ENCODE peak calls at places on chromosomes 16 and 17, in nine cellular contexts. G is CD8-positive, alpha-beta memory T cell; X is NCI-H1092 treated with DMSO at 0.1 percent for 48 hours; S is stimulated activated naive CD8-positive, alpha-beta T cell treated with anti-CD3 and anti-CD28 coated beads, Interleukin-15, Interleukin-2, amounts not matched to agents 100 U/mL and 50 U/mL, for 24 hours; O is DMS 273 treated with DMSO at 0.1 percent for 48 hours; I is HTR-8/SVneo; E is amniotic epithelial cell; Z is MM.1S; N is hepatocyte. L is an unnamed sample.
A peak's percentile ranks its signal among the peaks of the same experiment; 100 is the strongest.

GRCh38 chr16:68369697-68370096 is 58.9 kb downstream of the PRMT7 start:
- DNase-seq in O (no peak), S (peak; percentile 61), G (peak; percentile 23), N (no peak), I (no peak), E (no peak), Z (peak; percentile 89), X (no peak), L (no peak)

GRCh38 chr16:84093120-84093878 is 23.4 kb downstream of the MBTPS1 start:
- DNase-seq in Z (no peak), E (no peak), I (no peak), S (no peak), G (no peak), N (no peak), X (no peak), O (no peak), L (no peak)

GRCh38 chr17:75899767-75900468 is 3.2 kb upstream of the TRIM65 start:
- DNase-seq in E (no peak), G (no peak), Z (no peak), S (no peak), X (no peak), O (no peak), N (no peak), I (no peak), L (no peak)

GRCh38 chr16:27434141-27435051 is 32.4 kb downstream of the IL21R start:
- DNase-seq in Z (no peak), S (peak; percentile 2), N (no peak), X (no peak), E (no peak), O (no peak), G (no peak), I (no peak), L (no peak)

GRCh38 chr16:71658771-71659170 is 32.8 kb downstream of the MARVELD3 start:
- DNase-seq in N (no peak), E (no peak), X (no peak), I (no peak), S (no peak), Z (no peak), G (no peak), O (no peak), L (no peak)

GRCh38 chr16:46918400-46918799 is 34.2 kb downstream of the GPT2 start:
- DNase-seq in G (no peak), S (no peak), E (no peak), X (no peak), N (no peak), Z (no peak), O (no peak), I (no peak), L (no peak)

GRCh38 chr16:69937465-69937951 is 13.6 kb upstream of the CLEC18A start:
- DNase-seq in Z (no peak), N (peak; percentile 15), O (no peak), E (peak; percentile 30), G (no peak), I (no peak), S (no peak), X (no peak), L (no peak)

GRCh38 chr16:67965668-67966548 is 2.5 kb downstream of the SLC12A4 start:
- DNase-seq in O (no peak), G (no peak), E (no peak), S (no peak), I (peak; percentile 81), X (no peak), N (no peak), Z (no peak), L (no peak)

GRCh38 chr17:41403409-41404023 is 6.1 kb upstream of the KRT31 start:
- DNase-seq in X (no peak), N (no peak), S (no peak), O (no peak), G (no peak), I (no peak), Z (no peak), E (no peak), L (no peak)

GRCh38 chr17:39660397-39661043 is 4.6 kb upstream of the TCAP start:
- DNase-seq in O (no peak), E (no peak), I (no peak), Z (no peak), N (no peak), S (no peak), X (no peak), G (no peak), L (no peak)

GRCh38 chr17:64406321-64407200 is 15.9 kb upstream of the PECAM1 start:
- DNase-seq in S (no peak), X (no peak), O (no peak), E (no peak), Z (peak; percentile 15), I (no peak), N (no peak), G (no peak), L (no peak)

GRCh38 chr17:73690581-73691135 is 46.4 kb upstream of the SDK2 start:
- DNase-seq in X (no peak), S (no peak), I (no peak), N (no peak), O (no peak), Z (no peak), E (no peak), G (no peak), L (no peak)

GRCh38 chr16:51553910-51554309 is 402.8 kb upstream of the SALL1 start:
- DNase-seq in G (no peak), Z (no peak), I (no peak), X (no peak), E (peak; percentile 46), S (no peak), O (no peak), N (no peak), L (no peak)

GRCh38 chr16:53944026-53944425 is 240.1 kb downstream of the FTO start:
- DNase-seq in S (no peak), O (no peak), I (no peak), G (no peak), Z (no peak), E (peak; percentile 71), X (no peak), N (no peak), L (no peak)

GRCh38 chr17:40038882-40039513 is 15.2 kb downstream of the MED24 start:
- DNase-seq in E (peak; percentile 82), N (peak; percentile 80), G (no peak), X (peak; percentile 24), I (peak; percentile 83), O (no peak), S (no peak), Z (no peak), L (peak; percentile 71)

GRCh38 chr16:57642368-57643135 is 14.1 kb downstream of the ADGRG1 start:
- DNase-seq in G (no peak), O (no peak), I (no peak), S (no peak), N (no peak), X (no peak), E (no peak), Z (no peak), L (no peak)

GRCh38 chr17:39014795-39015545 is 47.8 kb upstream of the FBXO47 start:
- DNase-seq in G (no peak), Z (no peak), S (no peak), N (no peak), O (no peak), E (peak; percentile 18), I (no peak), X (no peak), L (no peak)

GRCh38 chr16:14018848-14019247 is 52.3 kb upstream of the MRTFB start:
- DNase-seq in N (no peak), S (no peak), O (no peak), I (no peak), E (no peak), X (no peak), G (no peak), Z (no peak), L (no peak)

GRCh38 chr17:7842950-7843535 is 9.0 kb downstream of the KDM6B start:
- DNase-seq in O (peak; percentile 15), Z (peak; percentile 45), N (no peak), E (peak; percentile 95), S (peak; percentile 73), I (no peak), G (no peak), X (peak; percentile 54), L (peak; percentile 70)

GRCh38 chr17:8649157-8650118 is 18.9 kb upstream of the MYH10 start:
- DNase-seq in O (no peak), N (peak; percentile 26), G (no peak), E (peak; percentile 98), S (no peak), X (no peak), I (no peak), Z (no peak), L (no peak)

GRCh38 chr16:10743227-10743609 is 424 bp upstream of the NUBP1 start:
- DNase-seq in X (no peak), Z (no peak), N (no peak), O (no peak), S (no peak), I (no peak), E (no peak), G (no peak), L (no peak)

GRCh38 chr17:17434477-17434876 is 42.3 kb upstream of the MED9 start:
- DNase-seq in G (no peak), Z (no peak), I (no peak), S (no peak), E (no peak), X (no peak), N (no peak), O (no peak), L (no peak)

GRCh38 chr16:70651524-70651923 is 5.2 kb downstream of the IL34 start:
- DNase-seq in G (no peak), S (no peak), X (no peak), I (no peak), E (no peak), O (no peak), N (no peak), Z (no peak), L (no peak)

GRCh38 chr17:79024901-79025737 is 1.1 kb downstream of the C1QTNF1 start:
- DNase-seq in G (no peak), Z (no peak), N (no peak), S (no peak), E (no peak), O (no peak), I (no peak), X (no peak), L (peak; percentile 76)

GRCh38 chr16:66435896-66436295 is 8.8 kb downstream of the BEAN1 start:
- DNase-seq in I (no peak), S (no peak), E (no peak), Z (no peak), N (no peak), X (no peak), O (no peak), G (no peak), L (no peak)

GRCh38 chr16:81636298-81636960 is 142.7 kb upstream of the PLCG2 start:
- DNase-seq in N (no peak), X (peak; percentile 48), G (no peak), I (no peak), S (no peak), O (no peak), E (peak; percentile 18), Z (no peak), L (no peak)

GRCh38 chr16:85607331-85607765 is 5.8 kb upstream of the GSE1 start:
- DNase-seq in Z (no peak), N (no peak), E (no peak), O (no peak), G (no peak), I (no peak), X (no peak), S (no peak), L (no peak)

GRCh38 chr17:81189016-81189415 is 23.0 kb upstream of the AATK start:
- DNase-seq in N (no peak), X (no peak), Z (no peak), G (no peak), O (no peak), I (no peak), S (no peak), E (no peak), L (no peak)

GRCh38 chr16:87622756-87623319 is 20.5 kb downstream of the JPH3 start:
- DNase-seq in X (no peak), O (no peak), E (no peak), N (no peak), I (no peak), S (no peak), G (no peak), Z (no peak), L (no peak)

GRCh38 chr16:26981266-26981938 is 85.3 kb upstream of the C16orf82 start:
- DNase-seq in G (no peak), O (no peak), I (no peak), Z (no peak), E (peak; percentile 78), X (peak; percentile 22), N (no peak), S (no peak), L (no peak)

GRCh38 chr17:65011047-65011446 is 45.5 kb downstream of the GNA13 start:
- DNase-seq in G (no peak), N (no peak), Z (no peak), E (no peak), I (no peak), X (no peak), O (no peak), S (no peak), L (no peak)